ENCODE peak calls at places on chromosomes 13 and 19, in six cellular contexts. Y is cardiac muscle cell, S is IMR-90, V is lung, G is gastrocnemius medialis, E is psoas muscle. T is an unnamed sample.
A peak's percentile ranks its signal among the peaks of the same experiment; 100 is the strongest.

GRCh38 chr19:45739498-45740439 is 6.5 kb downstream of the MEIOSIN start:
- DNase-seq in Y (no peak), S (no peak), V (no peak), G (no peak), E (no peak), T (no peak)

GRCh38 chr13:26017932-26018690 is 33.7 kb downstream of the SHISA2 start:
- DNase-seq in Y (peak; percentile 41), S (no peak), V (no peak), G (no peak), E (no peak), T (no peak)

GRCh38 chr13:50326271-50326670 is 311.0 kb downstream of the KCNRG start:
- DNase-seq in Y (no peak), S (no peak), V (no peak), G (no peak), E (no peak), T (no peak)

GRCh38 chr13:80359459-80360297 is 18.8 kb upstream of the SPRY2 start:
- DNase-seq in Y (peak; percentile 62), S (no peak), V (no peak), G (no peak), E (no peak), T (no peak)

GRCh38 chr13:94585543-94586101 is 10.3 kb downstream of the TGDS start:
- DNase-seq in Y (no peak), S (no peak), V (no peak), G (no peak), E (no peak), T (no peak)

GRCh38 chr19:31073485-31074221 is 275.6 kb downstream of the TSHZ3 start:
- DNase-seq in Y (no peak), S (no peak), V (no peak), G (no peak), E (no peak), T (no peak)

GRCh38 chr13:44573790-44574465 is 2.2 kb downstream of the TSC22D1 start:
- DNase-seq in Y (peak; percentile 63), S (peak; percentile 67), V (no peak), G (peak; percentile 56), E (no peak), T (no peak)

GRCh38 chr13:92807343-92807742 is 419.3 kb upstream of the GPC6 start:
- DNase-seq in Y (peak; percentile 52), S (peak; percentile 26), V (no peak), G (no peak), E (no peak), T (no peak)

GRCh38 chr19:5397804-5398692 is 57.2 kb upstream of the ZNRF4 start:
- DNase-seq in Y (peak; percentile 11), S (no peak), V (no peak), G (no peak), E (no peak), T (no peak)

DNA sequence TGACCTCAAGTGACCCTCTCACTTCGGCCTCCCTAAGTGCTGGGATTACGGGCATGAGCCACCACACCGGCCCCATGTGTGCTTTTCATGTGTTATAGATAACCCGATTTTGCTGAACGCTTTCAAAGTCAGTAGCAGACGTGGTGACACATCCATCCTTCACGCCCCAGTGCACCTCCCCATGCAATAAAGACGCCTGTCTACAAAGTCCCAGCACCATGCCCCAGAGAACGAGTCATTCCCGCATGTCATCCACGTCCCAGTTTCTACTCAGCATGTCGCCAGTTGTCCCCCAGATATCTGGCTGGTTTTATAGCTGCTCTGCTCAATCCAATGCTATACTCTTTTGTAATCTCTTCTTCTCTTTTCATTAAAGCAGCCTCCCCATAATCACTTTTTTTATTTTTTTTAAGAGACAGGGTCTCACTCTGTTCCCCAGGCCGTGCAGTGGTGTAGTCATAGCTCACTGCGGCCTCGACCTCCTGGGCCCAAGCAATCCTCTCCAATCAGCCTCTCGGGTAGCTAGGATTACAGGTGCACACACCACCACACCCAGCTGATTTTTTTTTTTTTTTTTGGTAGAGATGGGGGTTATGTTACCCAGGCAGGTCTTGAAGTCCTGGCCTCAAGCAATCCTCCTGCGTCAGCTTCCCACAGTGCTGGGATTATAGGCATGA is 42.5 kb downstream of the DNM2 start:
- DNase-seq in Y (no peak), S (no peak), V (no peak), G (no peak), E (no peak), T (no peak)
- H3K27ac ChIP-seq in Y (peak overlapping the region; percentile 48), S (no peak overlapping the region), V (peak overlapping the region; percentile 15), G (no peak overlapping the region), E (no peak overlapping the region), T (no peak overlapping the region)

GRCh38 chr19:3348042-3348441 is 18.3 kb upstream of the NFIC start:
- DNase-seq in Y (no peak), S (no peak), V (no peak), G (no peak), E (no peak), T (no peak)

GRCh38 chr19:3350014-3350663 is 16.2 kb upstream of the NFIC start:
- DNase-seq in Y (peak; percentile 36), S (peak; percentile 52), V (no peak), G (no peak), E (no peak), T (no peak)

GRCh38 chr19:3356805-3357204 is 9.6 kb upstream of the NFIC start:
- DNase-seq in Y (no peak), S (no peak), V (no peak), G (no peak), E (no peak), T (no peak)

GRCh38 chr19:3353493-3353892 is 12.9 kb upstream of the NFIC start:
- DNase-seq in Y (no peak), S (no peak), V (no peak), G (no peak), E (no peak), T (no peak)

DNA sequence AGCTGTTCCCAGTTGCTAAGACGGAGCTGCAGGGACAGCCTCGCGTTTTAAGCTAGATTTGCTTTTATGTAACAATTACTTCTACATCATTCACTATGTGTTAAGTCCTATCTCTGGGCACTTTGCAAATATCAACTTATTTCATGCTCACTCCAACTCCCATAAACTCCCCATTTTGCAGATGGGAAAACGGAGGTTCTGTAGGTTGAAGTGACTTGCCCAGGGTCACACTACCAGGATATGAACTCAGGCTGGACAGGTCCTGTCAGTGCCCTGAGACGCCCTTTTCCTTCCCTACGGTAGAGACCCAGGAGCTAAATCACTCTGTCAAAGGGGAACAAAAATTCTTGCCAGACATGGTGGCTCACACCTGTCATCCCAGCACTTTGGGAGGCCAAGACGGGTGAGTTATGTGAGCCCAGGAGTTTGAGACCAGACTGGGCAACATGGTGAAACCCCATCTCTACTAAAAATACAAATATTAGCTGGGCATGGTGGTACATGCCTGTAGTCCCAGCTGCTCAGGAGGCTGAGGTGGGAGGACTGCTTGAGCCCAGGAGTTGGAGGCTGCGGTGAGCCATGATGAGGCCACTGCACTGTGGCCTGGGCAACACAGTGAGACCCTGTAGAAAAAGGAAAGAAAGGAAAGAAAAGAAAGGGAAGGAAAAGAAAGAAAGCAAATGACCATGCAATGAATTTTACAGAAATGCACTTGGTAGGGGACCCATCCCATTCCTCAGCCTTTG is 14.5 kb upstream of the NFIC start:
- DNase-seq in Y (no peak), S (no peak), V (no peak), G (no peak), E (no peak), T (no peak)
- H3K4me1 ChIP-seq in Y (no peaks in the 10 kb centered on the region), S (peaks cover 2% of the 10 kb centered on the region), V (no peaks in the 10 kb centered on the region), G (peaks cover 9% of the 10 kb centered on the region), E (peaks cover 6% of the 10 kb centered on the region), T (peaks cover 3% of the 10 kb centered on the region)

DNA sequence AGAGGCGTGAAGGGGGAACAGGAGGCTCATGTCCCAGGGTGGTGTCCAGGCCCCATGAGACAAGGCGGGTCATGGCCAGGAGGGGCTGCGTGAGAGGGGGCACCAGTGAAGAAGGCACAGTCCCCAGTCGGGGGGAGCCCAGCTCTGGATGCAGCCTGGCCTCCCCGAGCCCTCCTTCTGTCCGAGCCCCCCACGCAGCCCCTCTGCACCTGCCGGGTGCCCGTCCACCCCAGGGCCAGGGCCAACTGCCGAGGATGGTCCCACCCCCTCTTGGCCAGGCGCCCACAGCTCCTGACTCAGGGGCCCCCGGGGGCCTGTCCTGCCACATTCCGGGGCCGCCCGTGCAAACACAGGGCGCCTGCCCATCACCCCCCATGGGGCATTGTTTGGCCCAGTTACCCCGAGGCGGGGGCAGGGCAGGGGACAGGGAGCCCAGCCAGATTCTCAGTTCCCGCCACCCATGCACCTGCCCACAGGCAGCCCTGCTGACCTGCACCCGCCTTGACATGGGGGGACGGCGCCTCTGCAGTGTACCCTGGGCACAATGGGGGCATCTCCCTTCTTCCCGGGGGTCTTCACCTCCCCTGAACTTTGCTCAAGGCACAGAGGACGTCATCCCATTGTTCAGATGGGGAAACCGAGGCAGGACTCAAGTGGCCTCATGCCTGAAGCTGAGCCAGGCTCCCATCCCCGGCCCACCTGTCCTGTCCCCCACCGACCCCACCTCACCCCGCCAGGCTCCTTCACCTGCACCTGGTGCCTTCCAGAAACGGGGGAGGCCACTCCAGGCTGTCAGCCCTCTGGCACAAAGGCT is 5.4 kb upstream of the TCF3 start:
- DNase-seq in Y (no peak), S (no peak), V (no peak), G (no peak), E (no peak), T (no peak)
- H3K27ac ChIP-seq in Y (no peak overlapping the region), S (no peak overlapping the region), V (no peak overlapping the region), G (no peak overlapping the region), E (no peak overlapping the region), T (no peak overlapping the region)

GRCh38 chr19:39324242-39324842 is 3.7 kb upstream of the LRFN1 start:
- DNase-seq in Y (no peak), S (no peak), V (no peak), G (no peak), E (no peak), T (no peak)

GRCh38 chr19:39327318-39327717 is 6.7 kb upstream of the LRFN1 start:
- DNase-seq in Y (no peak), S (no peak), V (no peak), G (no peak), E (no peak), T (no peak)

GRCh38 chr19:39325778-39326680 is 5.4 kb upstream of the LRFN1 start:
- DNase-seq in Y (no peak), S (peak; percentile 7), V (no peak), G (no peak), E (no peak), T (no peak)

GRCh38 chr19:39329948-39330347 is 5.9 kb downstream of the GMFG start:
- DNase-seq in Y (no peak), S (no peak), V (no peak), G (no peak), E (no peak), T (no peak)

DNA sequence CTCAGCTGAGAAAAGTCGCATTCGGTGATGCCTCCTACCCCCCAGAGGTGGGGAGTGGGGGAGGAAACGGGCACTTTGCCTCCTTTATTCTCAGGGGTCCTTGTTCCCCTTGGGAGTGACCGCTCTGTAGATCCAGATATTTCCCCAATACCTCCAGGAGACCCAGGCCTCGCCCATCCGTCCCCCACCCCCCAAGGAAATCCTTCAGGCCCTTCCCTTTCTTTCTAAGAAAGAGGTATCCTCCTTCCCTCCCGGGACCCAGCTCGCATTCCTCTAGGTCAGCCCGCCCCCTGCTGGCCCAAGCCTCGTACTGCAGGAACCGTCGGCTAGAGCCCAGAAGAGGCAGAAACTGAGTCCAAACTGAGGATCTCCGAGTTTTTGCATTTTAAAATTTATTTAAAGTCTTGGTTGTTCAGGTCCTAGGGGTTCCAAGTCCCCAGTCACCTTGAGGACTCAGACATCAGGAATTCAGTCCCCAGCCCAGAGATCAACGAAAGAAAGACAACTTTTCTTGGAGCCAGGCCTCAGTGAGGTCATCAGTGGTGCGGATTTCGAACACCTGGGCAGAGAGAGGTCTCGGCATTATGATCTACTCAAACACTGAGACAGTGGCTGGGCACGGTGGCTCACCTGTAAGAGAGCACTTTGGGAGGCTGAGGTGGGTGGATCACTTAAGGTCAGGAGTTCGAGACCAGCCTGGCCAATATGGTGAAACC is 7.5 kb upstream of the LRFN1 start:
- DNase-seq in Y (peak; percentile 80), S (peak; percentile 53), V (peak; percentile 87), G (peak; percentile 54), E (peak; percentile 84), T (peak; percentile 86)
- H3K4me1 ChIP-seq in Y (no peaks in the 10 kb centered on the region), S (no peaks in the 10 kb centered on the region), V (no peaks in the 10 kb centered on the region), G (peaks cover 3% of the 10 kb centered on the region), E (no peaks in the 10 kb centered on the region), T (no peaks in the 10 kb centered on the region)